ENCODE peak calls at places on chromosomes 1 and 21, in four cellular contexts. T is caudate nucleus, W is progenitor cell of endocrine pancreas, K is HCEC 1CT. H is an unnamed sample.

GRCh38 chr1:67280696-67281095 is 27.0 kb upstream of the IL12RB2 start:
- DNase-seq in T (no peak), W (no peak), K (no peak), H (no peak)

GRCh38 chr1:153277852-153278251 is 18.4 kb downstream of the LORICRIN start:
- DNase-seq in T (no peak), W (no peak), K (no peak), H (peak)

GRCh38 chr1:21311016-21311415 is 20.8 kb upstream of the ECE1 start:
- DNase-seq in T (peak), W (no peak), K (no peak), H (no peak)

GRCh38 chr1:66576645-66577044 is 42.7 kb downstream of the SGIP1 start:
- DNase-seq in T (no peak), W (no peak), K (no peak), H (no peak)

GRCh38 chr1:46413596-46413985 is 19.5 kb downstream of the FAAH start:
- DNase-seq in T (no peak), W (no peak), K (no peak), H (no peak)

GRCh38 chr21:44539031-44539430 is 964 bp downstream of the KRTAP10-1 start:
- DNase-seq in T (no peak), W (peak), K (no peak), H (peak)

GRCh38 chr1:117815105-117815812 is 114.2 kb downstream of the GDAP2 start:
- DNase-seq in T (no peak), W (no peak), K (peak), H (no peak)

GRCh38 chr1:116873680-116874271 is 35.9 kb upstream of the PTGFRN start:
- DNase-seq in T (no peak), W (no peak), K (no peak), H (no peak)

GRCh38 chr1:159829822-159830455 is 3.3 kb downstream of the SLAMF8 start:
- DNase-seq in T (no peak), W (no peak), K (peak), H (no peak)

GRCh38 chr1:41359211-41360073 is 1.8 kb upstream of the FOXO6 start:
- DNase-seq in T (no peak), W (no peak), K (no peak), H (no peak)

GRCh38 chr1:54153548-54154439 is 994 bp upstream of the CDCP2 start:
- DNase-seq in T (no peak), W (no peak), K (peak), H (no peak)

GRCh38 chr1:160411231-160411630 is 10.9 kb downstream of the VANGL2 start:
- DNase-seq in T (no peak), W (no peak), K (no peak), H (no peak)

GRCh38 chr1:193846881-193847280 is 660.5 kb upstream of the B3GALT2 start:
- DNase-seq in T (no peak), W (no peak), K (no peak), H (no peak)

GRCh38 chr1:26126321-26127084 is 14.9 kb downstream of the PDIK1L start:
- DNase-seq in T (no peak), W (no peak), K (no peak), H (no peak)

GRCh38 chr1:222276062-222276461 is 271.8 kb downstream of the HHIPL2 start:
- DNase-seq in T (no peak), W (no peak), K (no peak), H (no peak)

GRCh38 chr21:45029968-45030636 is 44.3 kb upstream of the ADARB1 start:
- DNase-seq in T (no peak), W (no peak), K (no peak), H (no peak)